ENCODE peak calls at places on chromosome 20, in ten cellular contexts. One of them, this sample, is unnamed.

GRCh38 chr20:23299673-23300050 is 50.9 kb upstream of the NXT1 start:
- DNase-seq in effector memory CD4-positive, alpha-beta T cell: no peak
- DNase-seq in ecto neural progenitor cell: no peak
- DNase-seq in cardiac fibroblast: no peak
- DNase-seq in suprapubic skin: no peak
- DNase-seq in adrenal gland: no peak
- DNase-seq in lower leg skin: peak
- DNase-seq in fibroblast of mammary gland: no peak
- DNase-seq in activated naive CD4-positive, alpha-beta T cell treated with anti-CD3 and anti-CD28 coated beads for 36 hours: no peak
- DNase-seq in SIG-M5: no peak
- DNase-seq in this sample: no peak

GRCh38 chr20:55211481-55211880 is 736.1 kb downstream of the DOK5 start:
- DNase-seq in effector memory CD4-positive, alpha-beta T cell: no peak
- DNase-seq in ecto neural progenitor cell: no peak
- DNase-seq in cardiac fibroblast: no peak
- DNase-seq in suprapubic skin: no peak
- DNase-seq in adrenal gland: no peak
- DNase-seq in lower leg skin: no peak
- DNase-seq in fibroblast of mammary gland: no peak
- DNase-seq in activated naive CD4-positive, alpha-beta T cell treated with anti-CD3 and anti-CD28 coated beads for 36 hours: no peak
- DNase-seq in SIG-M5: no peak
- DNase-seq in this sample: no peak

GRCh38 chr20:9287826-9288225 is 218.9 kb downstream of the PLCB4 start:
- DNase-seq in effector memory CD4-positive, alpha-beta T cell: no peak
- DNase-seq in ecto neural progenitor cell: no peak
- DNase-seq in cardiac fibroblast: no peak
- DNase-seq in suprapubic skin: no peak
- DNase-seq in adrenal gland: no peak
- DNase-seq in lower leg skin: no peak
- DNase-seq in fibroblast of mammary gland: no peak
- DNase-seq in activated naive CD4-positive, alpha-beta T cell treated with anti-CD3 and anti-CD28 coated beads for 36 hours: no peak
- DNase-seq in SIG-M5: no peak
- DNase-seq in this sample: no peak

GRCh38 chr20:61186771-61187170 is 65.3 kb upstream of the CDH4 start:
- DNase-seq in effector memory CD4-positive, alpha-beta T cell: no peak
- DNase-seq in ecto neural progenitor cell: no peak
- DNase-seq in cardiac fibroblast: peak
- DNase-seq in suprapubic skin: no peak
- DNase-seq in adrenal gland: no peak
- DNase-seq in lower leg skin: no peak
- DNase-seq in fibroblast of mammary gland: peak
- DNase-seq in activated naive CD4-positive, alpha-beta T cell treated with anti-CD3 and anti-CD28 coated beads for 36 hours: no peak
- DNase-seq in SIG-M5: no peak
- DNase-seq in this sample: no peak

GRCh38 chr20:29497261-29497671 is 1760.2 kb upstream of the DEFB115 start:
- DNase-seq in effector memory CD4-positive, alpha-beta T cell: no peak
- DNase-seq in ecto neural progenitor cell: no peak
- DNase-seq in cardiac fibroblast: peak
- DNase-seq in suprapubic skin: peak
- DNase-seq in adrenal gland: no peak
- DNase-seq in lower leg skin: no peak
- DNase-seq in fibroblast of mammary gland: peak
- DNase-seq in activated naive CD4-positive, alpha-beta T cell treated with anti-CD3 and anti-CD28 coated beads for 36 hours: peak
- DNase-seq in SIG-M5: no peak
- DNase-seq in this sample: no peak

GRCh38 chr20:986733-987355 is 15.3 kb downstream of the RSPO4 start:
- DNase-seq in effector memory CD4-positive, alpha-beta T cell: no peak
- DNase-seq in ecto neural progenitor cell: no peak
- DNase-seq in cardiac fibroblast: no peak
- DNase-seq in suprapubic skin: no peak
- DNase-seq in adrenal gland: no peak
- DNase-seq in lower leg skin: no peak
- DNase-seq in fibroblast of mammary gland: no peak
- DNase-seq in activated naive CD4-positive, alpha-beta T cell treated with anti-CD3 and anti-CD28 coated beads for 36 hours: no peak
- DNase-seq in SIG-M5: no peak
- DNase-seq in this sample: no peak

GRCh38 chr20:62280303-62280702 is 22.5 kb upstream of the ADRM1 start:
- DNase-seq in effector memory CD4-positive, alpha-beta T cell: no peak
- DNase-seq in ecto neural progenitor cell: no peak
- DNase-seq in cardiac fibroblast: no peak
- DNase-seq in suprapubic skin: no peak
- DNase-seq in adrenal gland: no peak
- DNase-seq in lower leg skin: no peak
- DNase-seq in fibroblast of mammary gland: no peak
- DNase-seq in activated naive CD4-positive, alpha-beta T cell treated with anti-CD3 and anti-CD28 coated beads for 36 hours: no peak
- DNase-seq in SIG-M5: no peak
- DNase-seq in this sample: no peak

GRCh38 chr20:51660741-51661608 is 107.2 kb downstream of the ATP9A start:
- DNase-seq in effector memory CD4-positive, alpha-beta T cell: no peak
- DNase-seq in ecto neural progenitor cell: no peak
- DNase-seq in cardiac fibroblast: peak
- DNase-seq in suprapubic skin: no peak
- DNase-seq in adrenal gland: no peak
- DNase-seq in lower leg skin: no peak
- DNase-seq in fibroblast of mammary gland: peak
- DNase-seq in activated naive CD4-positive, alpha-beta T cell treated with anti-CD3 and anti-CD28 coated beads for 36 hours: no peak
- DNase-seq in SIG-M5: no peak
- DNase-seq in this sample: peak

GRCh38 chr20:3612795-3613560 is 50.2 kb downstream of the GFRA4 start:
- DNase-seq in effector memory CD4-positive, alpha-beta T cell: no peak
- DNase-seq in ecto neural progenitor cell: no peak
- DNase-seq in cardiac fibroblast: no peak
- DNase-seq in suprapubic skin: no peak
- DNase-seq in adrenal gland: no peak
- DNase-seq in lower leg skin: no peak
- DNase-seq in fibroblast of mammary gland: peak
- DNase-seq in activated naive CD4-positive, alpha-beta T cell treated with anti-CD3 and anti-CD28 coated beads for 36 hours: no peak
- DNase-seq in SIG-M5: no peak
- DNase-seq in this sample: no peak

GRCh38 chr20:41258489-41258888 is 59.0 kb downstream of the ZHX3 start:
- DNase-seq in effector memory CD4-positive, alpha-beta T cell: no peak
- DNase-seq in ecto neural progenitor cell: no peak
- DNase-seq in cardiac fibroblast: no peak
- DNase-seq in suprapubic skin: no peak
- DNase-seq in adrenal gland: no peak
- DNase-seq in lower leg skin: no peak
- DNase-seq in fibroblast of mammary gland: peak
- DNase-seq in activated naive CD4-positive, alpha-beta T cell treated with anti-CD3 and anti-CD28 coated beads for 36 hours: no peak
- DNase-seq in SIG-M5: no peak
- DNase-seq in this sample: no peak

GRCh38 chr20:35302421-35303335 is 10.5 kb upstream of the FAM83C start:
- DNase-seq in effector memory CD4-positive, alpha-beta T cell: no peak
- DNase-seq in ecto neural progenitor cell: no peak
- DNase-seq in cardiac fibroblast: peak
- DNase-seq in suprapubic skin: no peak
- DNase-seq in adrenal gland: no peak
- DNase-seq in lower leg skin: no peak
- DNase-seq in fibroblast of mammary gland: peak
- DNase-seq in activated naive CD4-positive, alpha-beta T cell treated with anti-CD3 and anti-CD28 coated beads for 36 hours: no peak
- DNase-seq in SIG-M5: no peak
- DNase-seq in this sample: peak

GRCh38 chr20:43530321-43531090 is 23.0 kb downstream of the L3MBTL1 start:
- DNase-seq in effector memory CD4-positive, alpha-beta T cell: no peak
- DNase-seq in ecto neural progenitor cell: no peak
- DNase-seq in cardiac fibroblast: no peak
- DNase-seq in suprapubic skin: no peak
- DNase-seq in adrenal gland: peak
- DNase-seq in lower leg skin: peak
- DNase-seq in fibroblast of mammary gland: no peak
- DNase-seq in activated naive CD4-positive, alpha-beta T cell treated with anti-CD3 and anti-CD28 coated beads for 36 hours: no peak
- DNase-seq in SIG-M5: no peak
- DNase-seq in this sample: no peak

GRCh38 chr20:45306431-45306982 is at the start of gene RBPJL:
- DNase-seq in effector memory CD4-positive, alpha-beta T cell: peak
- DNase-seq in ecto neural progenitor cell: peak
- DNase-seq in cardiac fibroblast: no peak
- DNase-seq in suprapubic skin: no peak
- DNase-seq in adrenal gland: no peak
- DNase-seq in lower leg skin: no peak
- DNase-seq in fibroblast of mammary gland: no peak
- DNase-seq in activated naive CD4-positive, alpha-beta T cell treated with anti-CD3 and anti-CD28 coated beads for 36 hours: peak
- DNase-seq in SIG-M5: no peak
- DNase-seq in this sample: no peak

GRCh38 chr20:56554869-56555268 is 21.8 kb downstream of the FAM209B start:
- DNase-seq in effector memory CD4-positive, alpha-beta T cell: no peak
- DNase-seq in ecto neural progenitor cell: no peak
- DNase-seq in cardiac fibroblast: peak
- DNase-seq in suprapubic skin: no peak
- DNase-seq in adrenal gland: peak
- DNase-seq in lower leg skin: no peak
- DNase-seq in fibroblast of mammary gland: peak
- DNase-seq in activated naive CD4-positive, alpha-beta T cell treated with anti-CD3 and anti-CD28 coated beads for 36 hours: peak
- DNase-seq in SIG-M5: peak
- DNase-seq in this sample: peak

GRCh38 chr20:1415667-1416468 is 23.0 kb upstream of the FKBP1A start:
- DNase-seq in effector memory CD4-positive, alpha-beta T cell: no peak
- DNase-seq in ecto neural progenitor cell: no peak
- DNase-seq in cardiac fibroblast: peak
- DNase-seq in suprapubic skin: no peak
- DNase-seq in adrenal gland: no peak
- DNase-seq in lower leg skin: no peak
- DNase-seq in fibroblast of mammary gland: peak
- DNase-seq in activated naive CD4-positive, alpha-beta T cell treated with anti-CD3 and anti-CD28 coated beads for 36 hours: no peak
- DNase-seq in SIG-M5: no peak
- DNase-seq in this sample: peak

GRCh38 chr20:10225439-10226080 is 6.9 kb downstream of the SNAP25 start:
- DNase-seq in effector memory CD4-positive, alpha-beta T cell: no peak
- DNase-seq in ecto neural progenitor cell: no peak
- DNase-seq in cardiac fibroblast: no peak
- DNase-seq in suprapubic skin: no peak
- DNase-seq in adrenal gland: no peak
- DNase-seq in lower leg skin: no peak
- DNase-seq in fibroblast of mammary gland: peak
- DNase-seq in activated naive CD4-positive, alpha-beta T cell treated with anti-CD3 and anti-CD28 coated beads for 36 hours: no peak
- DNase-seq in SIG-M5: no peak
- DNase-seq in this sample: no peak

GRCh38 chr20:53664121-53664520 is 70.5 kb upstream of the ZNF217 start:
- DNase-seq in effector memory CD4-positive, alpha-beta T cell: no peak
- DNase-seq in ecto neural progenitor cell: no peak
- DNase-seq in cardiac fibroblast: no peak
- DNase-seq in suprapubic skin: no peak
- DNase-seq in adrenal gland: no peak
- DNase-seq in lower leg skin: peak
- DNase-seq in fibroblast of mammary gland: no peak
- DNase-seq in activated naive CD4-positive, alpha-beta T cell treated with anti-CD3 and anti-CD28 coated beads for 36 hours: peak
- DNase-seq in SIG-M5: no peak
- DNase-seq in this sample: no peak

GRCh38 chr20:30610044-30610693 is 647.3 kb upstream of the DEFB115 start:
- DNase-seq in effector memory CD4-positive, alpha-beta T cell: no peak
- DNase-seq in ecto neural progenitor cell: no peak
- DNase-seq in cardiac fibroblast: no peak
- DNase-seq in suprapubic skin: no peak
- DNase-seq in adrenal gland: peak
- DNase-seq in lower leg skin: no peak
- DNase-seq in fibroblast of mammary gland: no peak
- DNase-seq in activated naive CD4-positive, alpha-beta T cell treated with anti-CD3 and anti-CD28 coated beads for 36 hours: no peak
- DNase-seq in SIG-M5: no peak
- DNase-seq in this sample: no peak

GRCh38 chr20:49712918-49713778 is 530 bp downstream of the B4GALT5 start:
- DNase-seq in effector memory CD4-positive, alpha-beta T cell: peak
- DNase-seq in ecto neural progenitor cell: peak
- DNase-seq in cardiac fibroblast: peak
- DNase-seq in suprapubic skin: peak
- DNase-seq in adrenal gland: no peak
- DNase-seq in lower leg skin: peak
- DNase-seq in fibroblast of mammary gland: no peak
- DNase-seq in activated naive CD4-positive, alpha-beta T cell treated with anti-CD3 and anti-CD28 coated beads for 36 hours: peak
- DNase-seq in SIG-M5: no peak
- DNase-seq in this sample: no peak

GRCh38 chr20:62007127-62007647 is 58.5 kb downstream of the TAF4 start:
- DNase-seq in effector memory CD4-positive, alpha-beta T cell: no peak
- DNase-seq in ecto neural progenitor cell: no peak
- DNase-seq in cardiac fibroblast: no peak
- DNase-seq in suprapubic skin: no peak
- DNase-seq in adrenal gland: no peak
- DNase-seq in lower leg skin: no peak
- DNase-seq in fibroblast of mammary gland: no peak
- DNase-seq in activated naive CD4-positive, alpha-beta T cell treated with anti-CD3 and anti-CD28 coated beads for 36 hours: no peak
- DNase-seq in SIG-M5: no peak
- DNase-seq in this sample: no peak

GRCh38 chr20:41340327-41341055 is at the start of gene LPIN3:
- DNase-seq in effector memory CD4-positive, alpha-beta T cell: peak
- DNase-seq in ecto neural progenitor cell: peak
- DNase-seq in cardiac fibroblast: peak
- DNase-seq in suprapubic skin: peak
- DNase-seq in adrenal gland: peak
- DNase-seq in lower leg skin: peak
- DNase-seq in fibroblast of mammary gland: peak
- DNase-seq in activated naive CD4-positive, alpha-beta T cell treated with anti-CD3 and anti-CD28 coated beads for 36 hours: peak
- DNase-seq in SIG-M5: no peak
- DNase-seq in this sample: peak

GRCh38 chr20:63826753-63827152 is 4.3 kb downstream of the ZBTB46 start:
- DNase-seq in effector memory CD4-positive, alpha-beta T cell: no peak
- DNase-seq in ecto neural progenitor cell: no peak
- DNase-seq in cardiac fibroblast: no peak
- DNase-seq in suprapubic skin: no peak
- DNase-seq in adrenal gland: no peak
- DNase-seq in lower leg skin: no peak
- DNase-seq in fibroblast of mammary gland: no peak
- DNase-seq in activated naive CD4-positive, alpha-beta T cell treated with anti-CD3 and anti-CD28 coated beads for 36 hours: no peak
- DNase-seq in SIG-M5: no peak
- DNase-seq in this sample: no peak

GRCh38 chr20:49482621-49483017 is at the start of gene KCNB1:
- DNase-seq in effector memory CD4-positive, alpha-beta T cell: peak
- DNase-seq in ecto neural progenitor cell: peak
- DNase-seq in cardiac fibroblast: peak
- DNase-seq in suprapubic skin: peak
- DNase-seq in adrenal gland: peak
- DNase-seq in lower leg skin: no peak
- DNase-seq in fibroblast of mammary gland: peak
- DNase-seq in activated naive CD4-positive, alpha-beta T cell treated with anti-CD3 and anti-CD28 coated beads for 36 hours: peak
- DNase-seq in SIG-M5: no peak
- DNase-seq in this sample: peak

GRCh38 chr20:6612615-6612917 is 154.9 kb upstream of the BMP2 start:
- DNase-seq in effector memory CD4-positive, alpha-beta T cell: no peak
- DNase-seq in ecto neural progenitor cell: no peak
- DNase-seq in cardiac fibroblast: no peak
- DNase-seq in suprapubic skin: no peak
- DNase-seq in adrenal gland: no peak
- DNase-seq in lower leg skin: no peak
- DNase-seq in fibroblast of mammary gland: no peak
- DNase-seq in activated naive CD4-positive, alpha-beta T cell treated with anti-CD3 and anti-CD28 coated beads for 36 hours: no peak
- DNase-seq in SIG-M5: no peak
- DNase-seq in this sample: no peak

GRCh38 chr20:10658051-10658823 is 15.6 kb downstream of the JAG1 start:
- DNase-seq in effector memory CD4-positive, alpha-beta T cell: no peak
- DNase-seq in ecto neural progenitor cell: no peak
- DNase-seq in cardiac fibroblast: no peak
- DNase-seq in suprapubic skin: no peak
- DNase-seq in adrenal gland: no peak
- DNase-seq in lower leg skin: peak
- DNase-seq in fibroblast of mammary gland: no peak
- DNase-seq in activated naive CD4-positive, alpha-beta T cell treated with anti-CD3 and anti-CD28 coated beads for 36 hours: no peak
- DNase-seq in SIG-M5: no peak
- DNase-seq in this sample: no peak

GRCh38 chr20:50286609-50287008 is 96.0 kb downstream of the CEBPB start:
- DNase-seq in effector memory CD4-positive, alpha-beta T cell: no peak
- DNase-seq in ecto neural progenitor cell: no peak
- DNase-seq in cardiac fibroblast: peak
- DNase-seq in suprapubic skin: peak
- DNase-seq in adrenal gland: peak
- DNase-seq in lower leg skin: peak
- DNase-seq in fibroblast of mammary gland: peak
- DNase-seq in activated naive CD4-positive, alpha-beta T cell treated with anti-CD3 and anti-CD28 coated beads for 36 hours: no peak
- DNase-seq in SIG-M5: no peak
- DNase-seq in this sample: peak

GRCh38 chr20:61157301-61157700 is 94.8 kb upstream of the CDH4 start:
- DNase-seq in effector memory CD4-positive, alpha-beta T cell: no peak
- DNase-seq in ecto neural progenitor cell: no peak
- DNase-seq in cardiac fibroblast: no peak
- DNase-seq in suprapubic skin: peak
- DNase-seq in adrenal gland: no peak
- DNase-seq in lower leg skin: peak
- DNase-seq in fibroblast of mammary gland: no peak
- DNase-seq in activated naive CD4-positive, alpha-beta T cell treated with anti-CD3 and anti-CD28 coated beads for 36 hours: no peak
- DNase-seq in SIG-M5: no peak
- DNase-seq in this sample: no peak

GRCh38 chr20:33392016-33392415 is 9.3 kb downstream of the CDK5RAP1 start:
- DNase-seq in effector memory CD4-positive, alpha-beta T cell: no peak
- DNase-seq in ecto neural progenitor cell: no peak
- DNase-seq in cardiac fibroblast: peak
- DNase-seq in suprapubic skin: no peak
- DNase-seq in adrenal gland: no peak
- DNase-seq in lower leg skin: no peak
- DNase-seq in fibroblast of mammary gland: peak
- DNase-seq in activated naive CD4-positive, alpha-beta T cell treated with anti-CD3 and anti-CD28 coated beads for 36 hours: no peak
- DNase-seq in SIG-M5: no peak
- DNase-seq in this sample: peak